ENCODE peak calls at places on chromosomes 3 and 15, in eight cellular contexts. One of them, this sample, is unnamed.

GRCh38 chr3:52704611-52705437 is 767 bp downstream of the GLT8D1 start:
- DNase-seq in astrocyte of the spinal cord: no peak
- DNase-seq in left lung: no peak
- DNase-seq in IMR-90: peak
- DNase-seq in H1: no peak
- DNase-seq in stomach: no peak
- DNase-seq in lower leg skin: no peak
- DNase-seq in aorta: no peak
- DNase-seq in this sample: no peak

GRCh38 chr3:9105421-9105820 is 142.1 kb upstream of the RAD18 start:
- DNase-seq in H1: no peak
- DNase-seq in IMR-90: no peak
- DNase-seq in stomach: no peak
- DNase-seq in astrocyte of the spinal cord: no peak
- DNase-seq in left lung: no peak
- DNase-seq in lower leg skin: peak
- DNase-seq in aorta: no peak
- DNase-seq in this sample: no peak

GRCh38 chr3:139695701-139696422 is 18.1 kb upstream of the NMNAT3 start:
- DNase-seq in stomach: no peak
- DNase-seq in IMR-90: no peak
- DNase-seq in astrocyte of the spinal cord: no peak
- DNase-seq in left lung: no peak
- DNase-seq in H1: no peak
- DNase-seq in lower leg skin: no peak
- DNase-seq in aorta: no peak
- DNase-seq in this sample: no peak

GRCh38 chr15:31347067-31347975 is 20.7 kb downstream of the KLF13 start:
- DNase-seq in left lung: no peak
- DNase-seq in aorta: no peak
- DNase-seq in stomach: no peak
- DNase-seq in IMR-90: no peak
- DNase-seq in lower leg skin: peak
- DNase-seq in astrocyte of the spinal cord: no peak
- DNase-seq in H1: no peak
- DNase-seq in this sample: no peak

GRCh38 chr15:85742186-85742751 is 52.5 kb downstream of the KLHL25 start:
- DNase-seq in IMR-90: peak
- DNase-seq in astrocyte of the spinal cord: peak
- DNase-seq in aorta: no peak
- DNase-seq in left lung: no peak
- DNase-seq in lower leg skin: peak
- DNase-seq in H1: no peak
- DNase-seq in stomach: no peak
- DNase-seq in this sample: peak

GRCh38 chr3:37214076-37214475 is 39.7 kb upstream of the LRRFIP2 start:
- DNase-seq in left lung: no peak
- DNase-seq in stomach: no peak
- DNase-seq in H1: no peak
- DNase-seq in astrocyte of the spinal cord: no peak
- DNase-seq in aorta: no peak
- DNase-seq in IMR-90: no peak
- DNase-seq in lower leg skin: no peak
- DNase-seq in this sample: no peak

GRCh38 chr15:61033938-61034792 is 194.9 kb downstream of the RORA start:
- DNase-seq in lower leg skin: no peak
- DNase-seq in IMR-90: peak
- DNase-seq in H1: no peak
- DNase-seq in astrocyte of the spinal cord: no peak
- DNase-seq in aorta: no peak
- DNase-seq in left lung: no peak
- DNase-seq in stomach: no peak
- DNase-seq in this sample: no peak

GRCh38 chr3:101020616-101021015 is 27.4 kb upstream of the ABI3BP start:
- DNase-seq in lower leg skin: no peak
- DNase-seq in stomach: no peak
- DNase-seq in astrocyte of the spinal cord: peak
- DNase-seq in left lung: no peak
- DNase-seq in H1: no peak
- DNase-seq in IMR-90: peak
- DNase-seq in aorta: no peak
- DNase-seq in this sample: peak

DNA sequence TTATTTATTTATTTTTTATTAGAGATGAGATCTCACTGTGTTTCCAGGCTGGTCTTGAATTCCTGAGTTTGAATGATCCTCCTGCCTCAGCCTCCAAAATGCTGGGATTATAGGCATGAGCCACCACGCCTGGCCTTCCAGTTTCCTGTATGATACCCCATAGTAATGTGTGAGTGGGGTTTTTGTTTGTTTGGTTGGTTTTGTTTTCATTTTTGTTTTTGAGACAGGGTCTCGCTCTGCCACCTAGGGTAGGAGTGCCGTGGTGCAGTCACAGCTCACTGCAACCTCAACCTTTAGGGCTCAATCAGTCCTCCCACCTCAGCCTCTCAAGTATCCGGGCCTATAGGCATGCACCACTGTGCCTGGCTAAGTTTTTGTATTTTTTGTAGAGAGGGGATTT is 30.9 kb downstream of the GOLM2 start:
- DNase-seq in left lung: no peak
- DNase-seq in astrocyte of the spinal cord: no peak
- DNase-seq in H1: no peak
- DNase-seq in lower leg skin: no peak
- DNase-seq in aorta: no peak
- DNase-seq in stomach: no peak
- DNase-seq in IMR-90: no peak
- DNase-seq in this sample: no peak
- H3K4me3 ChIP-seq in left lung: no peak
- H3K4me3 ChIP-seq in astrocyte of the spinal cord: no peak
- H3K4me3 ChIP-seq in H1: no peak
- H3K4me3 ChIP-seq in lower leg skin: no peak
- H3K4me3 ChIP-seq in aorta: no peak
- H3K4me3 ChIP-seq in stomach: no peak
- H3K4me3 ChIP-seq in IMR-90: no peak
- H3K4me3 ChIP-seq in this sample: no peak

GRCh38 chr3:63895422-63896189 is 16.6 kb downstream of the SCAANT1 start:
- DNase-seq in IMR-90: no peak
- DNase-seq in aorta: no peak
- DNase-seq in H1: no peak
- DNase-seq in astrocyte of the spinal cord: no peak
- DNase-seq in lower leg skin: no peak
- DNase-seq in left lung: no peak
- DNase-seq in stomach: no peak
- DNase-seq in this sample: no peak
- H3K4me3 ChIP-seq in IMR-90: no peak
- H3K4me3 ChIP-seq in aorta: no peak
- H3K4me3 ChIP-seq in H1: no peak
- H3K4me3 ChIP-seq in astrocyte of the spinal cord: no peak
- H3K4me3 ChIP-seq in lower leg skin: no peak
- H3K4me3 ChIP-seq in left lung: no peak
- H3K4me3 ChIP-seq in stomach: no peak
- H3K4me3 ChIP-seq in this sample: no peak

GRCh38 chr15:63483521-63484371 is 20.6 kb upstream of the USP3 start:
- DNase-seq in astrocyte of the spinal cord: no peak
- DNase-seq in left lung: no peak
- DNase-seq in H1: no peak
- DNase-seq in IMR-90: no peak
- DNase-seq in aorta: no peak
- DNase-seq in stomach: no peak
- DNase-seq in lower leg skin: peak
- DNase-seq in this sample: no peak
- H3K4me3 ChIP-seq in astrocyte of the spinal cord: no peak
- H3K4me3 ChIP-seq in left lung: no peak
- H3K4me3 ChIP-seq in H1: no peak
- H3K4me3 ChIP-seq in IMR-90: no peak
- H3K4me3 ChIP-seq in aorta: no peak
- H3K4me3 ChIP-seq in stomach: no peak
- H3K4me3 ChIP-seq in lower leg skin: no peak
- H3K4me3 ChIP-seq in this sample: no peak

GRCh38 chr3:46162975-46163550 is 45.0 kb downstream of the CCR1 start:
- DNase-seq in lower leg skin: no peak
- DNase-seq in left lung: peak
- DNase-seq in H1: no peak
- DNase-seq in aorta: no peak
- DNase-seq in stomach: no peak
- DNase-seq in IMR-90: no peak
- DNase-seq in astrocyte of the spinal cord: no peak
- DNase-seq in this sample: no peak

GRCh38 chr3:46163551-46163981 is 44.5 kb downstream of the CCR1 start:
- DNase-seq in IMR-90: no peak
- DNase-seq in aorta: no peak
- DNase-seq in astrocyte of the spinal cord: no peak
- DNase-seq in left lung: no peak
- DNase-seq in lower leg skin: no peak
- DNase-seq in stomach: no peak
- DNase-seq in H1: no peak
- DNase-seq in this sample: no peak

DNA sequence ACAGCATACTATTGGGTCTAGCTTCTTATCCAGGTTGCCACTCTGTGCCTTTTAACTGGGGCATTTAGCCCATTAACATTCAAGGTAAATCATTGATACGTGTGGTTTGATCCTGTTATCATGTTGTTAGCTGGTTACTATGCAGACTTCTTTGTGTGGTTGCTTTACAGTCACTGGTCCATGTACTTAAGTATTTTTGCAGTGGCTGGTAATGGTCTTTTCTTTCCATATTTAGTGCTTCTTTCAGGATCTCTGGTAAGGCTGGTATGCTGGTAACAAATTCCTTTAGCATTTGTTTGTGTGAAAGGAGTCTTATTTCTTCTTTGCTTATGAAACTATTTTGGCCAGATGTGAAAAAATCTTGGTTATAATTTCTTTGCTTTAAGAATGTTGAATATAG is 39.5 kb downstream of the CCR1 start:
- DNase-seq in stomach: no peak
- DNase-seq in H1: no peak
- DNase-seq in astrocyte of the spinal cord: peak
- DNase-seq in lower leg skin: no peak
- DNase-seq in aorta: no peak
- DNase-seq in IMR-90: peak
- DNase-seq in left lung: no peak
- DNase-seq in this sample: peak
- H3K4me3 ChIP-seq in stomach: no peak
- H3K4me3 ChIP-seq in H1: no peak
- H3K4me3 ChIP-seq in astrocyte of the spinal cord: no peak
- H3K4me3 ChIP-seq in lower leg skin: no peak
- H3K4me3 ChIP-seq in aorta: no peak
- H3K4me3 ChIP-seq in IMR-90: no peak
- H3K4me3 ChIP-seq in left lung: no peak
- H3K4me3 ChIP-seq in this sample: no peak

This sample was measured in AG04449.